ENCODE peak calls at places on chromosomes 12 and 14, in five cellular contexts. X, M, U, H and J are unnamed samples.

GRCh38 chr14:74941676-74942097 is 13.7 kb downstream of the PGF start:
- DNase-seq in X (no peak), M (no peak), U (peak), H (peak), J (no peak)

GRCh38 chr12:25985296-25985992 is 27.0 kb downstream of the RASSF8 start:
- DNase-seq in X (no peak), M (no peak), U (no peak), H (no peak), J (no peak)

GRCh38 chr12:104219908-104220404 is 4.4 kb downstream of the TXNRD1 start:
- DNase-seq in X (peak), M (no peak), U (no peak), H (peak), J (no peak)

GRCh38 chr12:12017135-12017581 is 53.6 kb upstream of the BCL2L14 start:
- DNase-seq in X (no peak), M (no peak), U (no peak), H (no peak), J (no peak)

GRCh38 chr12:2284321-2284813 is 231.6 kb downstream of the CACNA1C start:
- DNase-seq in X (no peak), M (no peak), U (no peak), H (peak), J (no peak)

GRCh38 chr14:52551696-52552062 is 626 bp downstream of the TXNDC16 start:
- DNase-seq in X (no peak), M (no peak), U (no peak), H (peak), J (no peak)

GRCh38 chr14:70192915-70193314 is 4.2 kb upstream of the SLC8A3 start:
- DNase-seq in X (no peak), M (peak), U (no peak), H (no peak), J (no peak)

GRCh38 chr12:105944628-105945027 is 194.1 kb downstream of the NUAK1 start:
- DNase-seq in X (no peak), M (no peak), U (no peak), H (no peak), J (no peak)

GRCh38 chr12:13079440-13079906 is 24.0 kb downstream of the GSG1 start:
- DNase-seq in X (no peak), M (no peak), U (no peak), H (no peak), J (no peak)

GRCh38 chr12:76311796-76312195 is 36.4 kb downstream of the BBS10 start:
- DNase-seq in X (no peak), M (no peak), U (no peak), H (peak), J (no peak)

GRCh38 chr14:95886366-95886765 is 9.7 kb downstream of the TUNAR start:
- DNase-seq in X (no peak), M (no peak), U (no peak), H (no peak), J (no peak)

GRCh38 chr12:15540025-15540424 is 217.7 kb downstream of the PTPRO start:
- DNase-seq in X (no peak), M (no peak), U (no peak), H (no peak), J (no peak)

GRCh38 chr12:76025601-76026575 is 5.7 kb downstream of the PHLDA1 start:
- DNase-seq in X (no peak), M (no peak), U (no peak), H (peak), J (no peak)

GRCh38 chr12:80936353-80936641 is 1.4 kb downstream of the LIN7A start:
- DNase-seq in X (no peak), M (peak), U (peak), H (no peak), J (no peak)

GRCh38 chr12:6047249-6048227 is 76.9 kb downstream of the VWF start:
- DNase-seq in X (no peak), M (no peak), U (no peak), H (peak), J (no peak)

GRCh38 chr14:23629831-23630396 is 6.2 kb upstream of the DHRS2 start:
- DNase-seq in X (no peak), M (no peak), U (no peak), H (no peak), J (no peak)

GRCh38 chr12:62657363-62657632 is 190.7 kb downstream of the MON2 start:
- DNase-seq in X (no peak), M (no peak), U (no peak), H (peak), J (no peak)

GRCh38 chr14:72126091-72126490 is 193.9 kb downstream of the RGS6 start:
- DNase-seq in X (no peak), M (no peak), U (no peak), H (no peak), J (no peak)

GRCh38 chr14:36751116-36751515 is 89.5 kb downstream of the PAX9 start:
- DNase-seq in X (no peak), M (no peak), U (no peak), H (no peak), J (no peak)

GRCh38 chr14:22448905-22449611 is 140.0 kb downstream of the DAD1 start:
- DNase-seq in X (no peak), M (no peak), U (no peak), H (peak), J (no peak)

GRCh38 chr12:104886418-104887401 is 71.4 kb downstream of the SLC41A2 start:
- DNase-seq in X (no peak), M (no peak), U (no peak), H (peak), J (no peak)

GRCh38 chr14:105364100-105364708 is 34.1 kb upstream of the TEX22 start:
- DNase-seq in X (no peak), M (no peak), U (no peak), H (peak), J (no peak)

GRCh38 chr14:56490379-56490778 is 89.2 kb upstream of the TMEM260 start:
- DNase-seq in X (no peak), M (no peak), U (no peak), H (peak), J (no peak)

DNA sequence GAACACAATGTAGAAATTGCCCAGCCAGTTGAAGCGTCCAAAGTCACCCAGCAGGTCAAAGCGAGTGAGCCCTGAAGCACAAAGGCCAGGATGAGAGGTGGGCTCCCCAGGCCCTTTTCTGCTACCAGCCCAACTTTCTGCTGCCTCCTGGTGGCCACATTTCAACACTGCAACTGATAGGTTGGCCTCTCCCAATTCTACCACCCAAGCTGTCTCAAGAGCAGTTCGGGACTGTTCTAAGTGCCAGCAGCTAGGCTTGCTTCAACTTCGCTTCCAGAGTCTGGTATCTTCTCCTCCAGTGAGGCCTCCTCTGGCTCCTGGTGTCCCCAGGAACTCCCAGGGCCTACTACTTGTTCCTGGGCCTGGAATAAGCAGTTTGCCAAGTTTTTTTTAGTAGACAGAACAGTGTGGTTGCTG is 3.4 kb upstream of the DHH start:
- DNase-seq in X (peak), M (peak), U (peak), H (peak), J (peak)
- TF ChIP-seq CTCF in X (peak), M (peak), U (peak), H (peak), J (peak)

DNA sequence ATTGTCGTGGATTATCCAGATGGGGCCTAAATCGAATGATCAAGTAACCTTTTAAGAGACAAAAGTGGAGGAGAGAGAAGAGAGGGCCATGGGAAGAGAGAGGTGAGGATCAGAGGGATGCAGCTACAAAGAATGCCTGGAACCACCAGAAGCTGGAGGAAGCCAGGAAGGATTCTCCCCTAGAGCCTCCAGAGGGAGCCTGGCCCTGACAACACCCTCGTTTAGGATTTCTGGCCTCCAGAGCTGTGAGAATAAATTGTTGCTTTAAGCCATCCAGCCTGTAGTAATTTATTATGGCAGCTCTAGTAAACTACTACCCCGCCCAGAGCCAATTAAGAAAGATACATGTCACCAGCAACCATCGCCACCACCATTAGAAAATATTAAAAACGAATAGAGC is 46.2 kb upstream of the GSC start:
- DNase-seq in X (no peak), M (no peak), U (no peak), H (peak), J (no peak)
- TF ChIP-seq CTCF in X (no peak), M (no peak), U (no peak), H (peak), J (peak)

DNA sequence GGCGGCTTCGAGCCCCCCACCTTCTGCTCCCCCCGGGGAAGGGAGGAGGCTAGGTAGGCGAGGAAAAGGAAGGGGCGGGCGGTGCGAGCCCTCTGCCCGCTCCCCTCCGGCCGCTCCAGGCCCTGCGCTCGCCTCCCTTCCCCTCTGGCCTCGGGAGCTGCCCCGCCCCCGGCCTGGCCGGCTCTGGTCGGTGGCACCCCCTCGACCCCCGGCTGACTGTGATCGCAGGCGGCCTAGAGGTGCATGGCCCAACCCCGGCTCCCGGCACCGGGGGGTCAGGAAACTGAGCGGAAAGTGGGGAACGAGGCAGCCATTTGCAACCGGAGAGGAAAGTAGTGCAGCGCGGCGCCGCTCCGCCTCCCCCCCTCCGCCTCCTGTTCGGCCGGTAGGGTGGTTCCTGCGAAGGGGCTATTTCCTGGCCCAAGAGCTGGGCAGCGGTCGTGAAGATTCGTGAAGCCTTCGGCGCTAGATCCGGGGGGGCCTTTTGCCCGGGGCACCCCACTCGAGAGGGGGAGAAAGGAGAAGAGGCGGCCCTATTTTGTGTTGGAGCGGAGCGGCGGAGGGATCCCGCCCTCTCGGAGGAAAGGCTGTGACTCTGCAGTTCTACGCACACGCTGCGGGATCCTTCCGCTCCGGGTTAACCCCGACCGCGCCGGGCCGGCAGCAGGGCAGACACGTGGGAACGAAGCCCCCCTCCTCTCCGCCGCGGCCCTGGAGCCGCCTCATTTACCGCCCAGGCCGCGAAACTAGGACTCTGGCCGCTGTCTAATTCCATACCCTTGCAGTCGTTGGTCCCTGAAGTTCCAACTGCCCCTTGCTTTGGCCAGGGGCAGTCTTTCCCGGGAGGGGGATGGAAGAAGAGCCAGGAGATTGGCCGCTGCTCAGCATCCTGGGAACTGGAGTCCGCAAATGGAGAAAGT is at the start of gene KMT2D:
- DNase-seq in X (peak), M (peak), U (peak), H (peak), J (peak)
- TF ChIP-seq CTCF in X (no peak), M (no peak), U (no peak), H (no peak), J (peak)

GRCh38 chr12:110245278-110245868 is 35.7 kb upstream of the ATP2A2 start:
- DNase-seq in X (no peak), M (no peak), U (no peak), H (no peak), J (no peak)
- TF ChIP-seq CTCF in X (no peak), M (no peak), U (no peak), H (peak), J (peak)

GRCh38 chr14:59022144-59022543 is 166.3 kb upstream of the DAAM1 start:
- DNase-seq in X (no peak), M (no peak), U (no peak), H (no peak), J (no peak)
- TF ChIP-seq CTCF in X (peak), M (no peak), U (no peak), H (no peak), J (no peak)

GRCh38 chr12:120515496-120515895 is 13.5 kb downstream of the COQ5 start:
- DNase-seq in X (no peak), M (no peak), U (no peak), H (no peak), J (no peak)
- TF ChIP-seq CTCF in X (no peak), M (no peak), U (no peak), H (no peak), J (no peak)

DNA sequence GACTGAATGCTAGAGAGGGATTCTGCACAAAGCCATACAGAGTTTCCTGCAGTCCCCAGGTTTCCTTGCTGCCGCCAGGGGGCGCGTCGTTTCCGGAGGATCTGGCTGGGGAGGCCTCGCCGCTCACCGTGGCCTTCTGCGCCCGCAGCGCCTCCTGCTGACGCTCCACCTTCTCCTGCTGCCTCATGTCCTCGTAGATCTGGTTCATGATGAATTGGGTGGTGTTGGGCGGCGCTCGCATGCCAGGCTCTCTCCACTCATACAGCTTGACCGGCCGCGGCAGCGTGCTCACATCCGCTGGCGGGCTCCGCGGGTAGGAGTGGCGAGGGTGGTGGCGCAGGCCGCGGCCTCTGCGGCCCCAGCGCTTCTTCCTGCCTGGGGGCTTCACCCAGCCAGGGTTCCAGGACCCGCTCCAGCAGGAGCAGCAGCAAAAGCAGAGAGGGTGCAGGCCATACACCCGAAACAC is 987 bp downstream of the CCER1 start:
- DNase-seq in X (no peak), M (peak), U (no peak), H (no peak), J (no peak)
- TF ChIP-seq CTCF in X (peak), M (peak), U (no peak), H (peak), J (peak)

GRCh38 chr12:68158427-68158826 is 1.1 kb downstream of the IFNG start:
- DNase-seq in X (no peak), M (no peak), U (no peak), H (peak), J (no peak)
- TF ChIP-seq CTCF in X (peak), M (no peak), U (peak), H (peak), J (peak)